ENCODE peak calls at places on chromosomes 11 and 22, in seven cellular contexts. T is fibroblast of the conjunctiva; S is activated T-cell treated with anti-CD3 and anti-CD28 coated beads, Interleukin-2, amount 50 U/mL, for 72 hours; Q is cardiac fibroblast; Y is fibroblast of lung; N is COR-L47; U is activated CD4-positive, alpha-beta T cell treated with anti-CD3 and anti-CD28 coated beads, Interleukin-2, amount 50 U/mL, for 4 hours. P is an unnamed sample.

GRCh38 chr22:49825944-49826602 is 1.6 kb downstream of the BRD1 start:
- DNase-seq in T (no peak), S (peak), Q (peak), Y (peak), N (no peak), U (peak), P (peak)

GRCh38 chr22:38477515-38477914 is 9.6 kb downstream of the KDELR3 start:
- DNase-seq in T (no peak), S (no peak), Q (no peak), Y (no peak), N (no peak), U (no peak), P (no peak)

GRCh38 chr11:19777032-19777341 is 64.3 kb downstream of the NAV2 start:
- DNase-seq in T (no peak), S (no peak), Q (peak), Y (no peak), N (peak), U (no peak), P (no peak)

GRCh38 chr11:100851584-100852152 is 164.6 kb downstream of the ARHGAP42 start:
- DNase-seq in T (no peak), S (no peak), Q (no peak), Y (no peak), N (no peak), U (no peak), P (no peak)

GRCh38 chr11:128549256-128549944 is 38.0 kb downstream of the ETS1 start:
- DNase-seq in T (no peak), S (no peak), Q (peak), Y (peak), N (no peak), U (no peak), P (peak)

GRCh38 chr11:45332486-45332934 is 46.4 kb upstream of the SYT13 start:
- DNase-seq in T (peak), S (peak), Q (peak), Y (peak), N (peak), U (peak), P (peak)

GRCh38 chr22:39431216-39431801 is 25.5 kb upstream of the MGAT3 start:
- DNase-seq in T (no peak), S (no peak), Q (no peak), Y (no peak), N (no peak), U (no peak), P (no peak)

GRCh38 chr11:70914496-70914895 is 337.9 kb downstream of the SHANK2 start:
- DNase-seq in T (no peak), S (no peak), Q (no peak), Y (no peak), N (no peak), U (no peak), P (no peak)

GRCh38 chr11:91686700-91687099 is 537.9 kb upstream of the FAT3 start:
- DNase-seq in T (no peak), S (no peak), Q (no peak), Y (no peak), N (peak), U (no peak), P (no peak)

GRCh38 chr11:75100314-75100713 is 3.6 kb upstream of the OR2AT4 start:
- DNase-seq in T (peak), S (peak), Q (no peak), Y (no peak), N (no peak), U (no peak), P (peak)

GRCh38 chr22:43101306-43101705 is 9.2 kb upstream of the BIK start:
- DNase-seq in T (no peak), S (no peak), Q (peak), Y (no peak), N (no peak), U (no peak), P (no peak)

GRCh38 chr22:21594865-21595452 is 27.4 kb downstream of the UBE2L3 start:
- DNase-seq in T (no peak), S (no peak), Q (no peak), Y (no peak), N (no peak), U (no peak), P (no peak)

GRCh38 chr11:34236572-34236971 is 121.2 kb downstream of the ABTB2 start:
- DNase-seq in T (no peak), S (no peak), Q (no peak), Y (no peak), N (no peak), U (no peak), P (no peak)

GRCh38 chr11:34243620-34244493 is 114.0 kb downstream of the ABTB2 start:
- DNase-seq in T (no peak), S (peak), Q (peak), Y (peak), N (no peak), U (no peak), P (peak)

GRCh38 chr11:19774817-19775600 is 62.4 kb downstream of the NAV2 start:
- DNase-seq in T (no peak), S (no peak), Q (no peak), Y (no peak), N (no peak), U (no peak), P (no peak)

GRCh38 chr22:27617214-27617881 is 184.2 kb downstream of the MN1 start:
- DNase-seq in T (no peak), S (no peak), Q (no peak), Y (no peak), N (peak), U (no peak), P (no peak)

GRCh38 chr11:3644817-3645235 is at the start of gene ART1:
- DNase-seq in T (no peak), S (no peak), Q (peak), Y (no peak), N (no peak), U (no peak), P (peak)

GRCh38 chr11:119742263-119742861 is 13.4 kb upstream of the NECTIN1 start:
- DNase-seq in T (no peak), S (peak), Q (peak), Y (no peak), N (no peak), U (peak), P (no peak)

GRCh38 chr11:44138286-44138685 is 42.8 kb downstream of the EXT2 start:
- DNase-seq in T (no peak), S (no peak), Q (no peak), Y (no peak), N (no peak), U (no peak), P (peak)

GRCh38 chr11:83011333-83012167 is 60.1 kb downstream of the RAB30 start:
- DNase-seq in T (no peak), S (no peak), Q (no peak), Y (no peak), N (no peak), U (no peak), P (no peak)

GRCh38 chr11:64000026-64000739 is 13.9 kb downstream of the OTUB1 start:
- DNase-seq in T (peak), S (peak), Q (peak), Y (peak), N (no peak), U (peak), P (peak)

GRCh38 chr22:45717787-45718186 is 46.2 kb downstream of the ATXN10 start:
- DNase-seq in T (no peak), S (no peak), Q (peak), Y (peak), N (no peak), U (no peak), P (peak)

GRCh38 chr11:7630002-7630401 is 43.3 kb downstream of the CYB5R2 start:
- DNase-seq in T (no peak), S (no peak), Q (peak), Y (no peak), N (no peak), U (no peak), P (no peak)

GRCh38 chr11:99952816-99953215 is 734.3 kb upstream of the ARHGAP42 start:
- DNase-seq in T (no peak), S (no peak), Q (peak), Y (no peak), N (no peak), U (no peak), P (peak)

GRCh38 chr22:20549232-20549841 is 41.9 kb downstream of the MED15 start:
- DNase-seq in T (no peak), S (peak), Q (peak), Y (no peak), N (peak), U (no peak), P (peak)

GRCh38 chr11:2462986-2463765 is 18.4 kb downstream of the KCNQ1 start:
- DNase-seq in T (no peak), S (no peak), Q (no peak), Y (no peak), N (no peak), U (no peak), P (no peak)

GRCh38 chr22:47713880-47714452 is 951.5 kb downstream of the TBC1D22A start:
- DNase-seq in T (no peak), S (no peak), Q (no peak), Y (no peak), N (no peak), U (no peak), P (no peak)

GRCh38 chr11:65414776-65415498 is 7.7 kb upstream of the NEAT1 start:
- DNase-seq in T (no peak), S (no peak), Q (peak), Y (no peak), N (no peak), U (no peak), P (peak)

GRCh38 chr11:129390303-129390816 is 14.7 kb downstream of the BARX2 start:
- DNase-seq in T (no peak), S (no peak), Q (no peak), Y (no peak), N (no peak), U (no peak), P (no peak)

GRCh38 chr11:134476435-134477021 is 64.5 kb upstream of the B3GAT1 start:
- DNase-seq in T (no peak), S (no peak), Q (no peak), Y (no peak), N (no peak), U (no peak), P (no peak)

GRCh38 chr11:16982256-16982671 is 31.9 kb downstream of the PLEKHA7 start:
- DNase-seq in T (no peak), S (no peak), Q (no peak), Y (no peak), N (no peak), U (no peak), P (no peak)

GRCh38 chr22:46010951-46011626 is 34.1 kb upstream of the WNT7B start:
- DNase-seq in T (no peak), S (no peak), Q (no peak), Y (no peak), N (no peak), U (no peak), P (no peak)

GRCh38 chr11:86374586-86374985 is at the start of gene CCDC81:
- DNase-seq in T (no peak), S (no peak), Q (peak), Y (peak), N (no peak), U (no peak), P (no peak)

GRCh38 chr22:42959472-42960145 is 55.3 kb downstream of the PACSIN2 start:
- DNase-seq in T (peak), S (no peak), Q (peak), Y (peak), N (no peak), U (no peak), P (peak)

GRCh38 chr11:45885921-45886721 is 670 bp downstream of the MAPK8IP1 start:
- DNase-seq in T (no peak), S (no peak), Q (no peak), Y (no peak), N (peak), U (no peak), P (no peak)

GRCh38 chr11:79794484-79795393 is 353.9 kb upstream of the TENM4 start:
- DNase-seq in T (no peak), S (no peak), Q (no peak), Y (peak), N (no peak), U (no peak), P (no peak)

GRCh38 chr11:76270387-76270786 is 64.1 kb upstream of the WNT11 start:
- DNase-seq in T (peak), S (no peak), Q (peak), Y (peak), N (peak), U (no peak), P (peak)

GRCh38 chr11:95375881-95376280 is 144.9 kb upstream of the SESN3 start:
- DNase-seq in T (peak), S (no peak), Q (peak), Y (peak), N (no peak), U (no peak), P (peak)

GRCh38 chr22:26901228-26901816 is 243.9 kb downstream of the MIAT start:
- DNase-seq in T (no peak), S (no peak), Q (no peak), Y (no peak), N (no peak), U (no peak), P (no peak)

GRCh38 chr11:35412285-35412684 is 7.1 kb downstream of the SLC1A2 start:
- DNase-seq in T (no peak), S (no peak), Q (peak), Y (no peak), N (peak), U (no peak), P (peak)